ENCODE peak calls at places on chromosomes 5 and 9, in nine cellular contexts. One of them, this sample, is unnamed.

GRCh38 chr5:145244788-145245187 is 590.4 kb downstream of the PRELID2 start:
- DNase-seq in hepatic stellate cell: peak; percentile 19
- DNase-seq in renal cortical epithelial cell: no peak
- DNase-seq in HCEC 1CT: peak; percentile 73
- DNase-seq in NCI-H774: no peak
- DNase-seq in anterior cingulate cortex: no peak
- DNase-seq in PC-3: peak; percentile 40
- DNase-seq in iPS-NIHi11: no peak
- DNase-seq in stomach: no peak
- DNase-seq in this sample: no peak

GRCh38 chr9:78539904-78540303 is 243.0 kb downstream of the PSAT1 start:
- DNase-seq in stomach: no peak
- DNase-seq in hepatic stellate cell: peak; percentile 47
- DNase-seq in PC-3: peak; percentile 91
- DNase-seq in HCEC 1CT: peak; percentile 95
- DNase-seq in renal cortical epithelial cell: peak; percentile 94
- DNase-seq in iPS-NIHi11: no peak
- DNase-seq in NCI-H774: peak; percentile 30
- DNase-seq in anterior cingulate cortex: no peak
- DNase-seq in this sample: peak; percentile 61

GRCh38 chr5:115098041-115098702 is 71.5 kb downstream of the TRIM36 start:
- DNase-seq in PC-3: peak; percentile 68
- DNase-seq in iPS-NIHi11: peak; percentile 53
- DNase-seq in stomach: no peak
- DNase-seq in renal cortical epithelial cell: peak; percentile 51
- DNase-seq in hepatic stellate cell: peak; percentile 38
- DNase-seq in anterior cingulate cortex: peak; percentile 10
- DNase-seq in HCEC 1CT: peak; percentile 64
- DNase-seq in NCI-H774: no peak
- DNase-seq in this sample: peak; percentile 45

GRCh38 chr9:133403766-133404439 is 13.9 kb downstream of the REXO4 start:
- DNase-seq in anterior cingulate cortex: no peak
- DNase-seq in iPS-NIHi11: peak; percentile 80
- DNase-seq in PC-3: peak; percentile 51
- DNase-seq in stomach: peak; percentile 74
- DNase-seq in hepatic stellate cell: no peak
- DNase-seq in renal cortical epithelial cell: peak; percentile 23
- DNase-seq in NCI-H774: peak; percentile 37
- DNase-seq in HCEC 1CT: no peak
- DNase-seq in this sample: peak; percentile 53

GRCh38 chr5:105695916-105696315 is 1974.8 kb downstream of the EFNA5 start:
- DNase-seq in HCEC 1CT: no peak
- DNase-seq in NCI-H774: no peak
- DNase-seq in PC-3: no peak
- DNase-seq in anterior cingulate cortex: no peak
- DNase-seq in stomach: no peak
- DNase-seq in hepatic stellate cell: no peak
- DNase-seq in iPS-NIHi11: peak; percentile 14
- DNase-seq in renal cortical epithelial cell: no peak
- DNase-seq in this sample: no peak

GRCh38 chr5:78112931-78113330 is 181.6 kb downstream of the AP3B1 start:
- DNase-seq in renal cortical epithelial cell: no peak
- DNase-seq in anterior cingulate cortex: no peak
- DNase-seq in HCEC 1CT: no peak
- DNase-seq in PC-3: no peak
- DNase-seq in NCI-H774: no peak
- DNase-seq in iPS-NIHi11: no peak
- DNase-seq in stomach: no peak
- DNase-seq in hepatic stellate cell: no peak
- DNase-seq in this sample: no peak

GRCh38 chr9:15244001-15244441 is 63.0 kb downstream of the TTC39B start:
- DNase-seq in stomach: no peak
- DNase-seq in hepatic stellate cell: peak; percentile 34
- DNase-seq in PC-3: no peak
- DNase-seq in renal cortical epithelial cell: peak; percentile 10
- DNase-seq in anterior cingulate cortex: no peak
- DNase-seq in iPS-NIHi11: no peak
- DNase-seq in NCI-H774: no peak
- DNase-seq in HCEC 1CT: no peak
- DNase-seq in this sample: no peak

GRCh38 chr5:172414618-172415599 is 39.4 kb downstream of the SH3PXD2B start:
- DNase-seq in HCEC 1CT: no peak
- DNase-seq in anterior cingulate cortex: no peak
- DNase-seq in iPS-NIHi11: no peak
- DNase-seq in PC-3: peak; percentile 58
- DNase-seq in renal cortical epithelial cell: peak; percentile 57
- DNase-seq in hepatic stellate cell: no peak
- DNase-seq in stomach: no peak
- DNase-seq in NCI-H774: no peak
- DNase-seq in this sample: no peak

GRCh38 chr5:178074266-178074952 is 38.9 kb upstream of the N4BP3 start:
- DNase-seq in hepatic stellate cell: no peak
- DNase-seq in HCEC 1CT: no peak
- DNase-seq in renal cortical epithelial cell: no peak
- DNase-seq in anterior cingulate cortex: no peak
- DNase-seq in NCI-H774: no peak
- DNase-seq in iPS-NIHi11: no peak
- DNase-seq in PC-3: no peak
- DNase-seq in stomach: no peak
- DNase-seq in this sample: peak; percentile 17

GRCh38 chr9:78365979-78366697 is 69.2 kb downstream of the PSAT1 start:
- DNase-seq in iPS-NIHi11: no peak
- DNase-seq in anterior cingulate cortex: no peak
- DNase-seq in PC-3: peak; percentile 52
- DNase-seq in hepatic stellate cell: no peak
- DNase-seq in HCEC 1CT: peak; percentile 37
- DNase-seq in renal cortical epithelial cell: peak; percentile 29
- DNase-seq in NCI-H774: no peak
- DNase-seq in stomach: no peak
- DNase-seq in this sample: no peak